ENCODE peak calls at places on chromosomes 16 and 17, in five cellular contexts. X is ovary; U is stomach; E is naive thymus-derived CD4-positive, alpha-beta T cell; L is CD4-positive, CD25-positive, alpha-beta regulatory T cell. D is an unnamed sample. For H3K4me1 and H3K9me3, the result is how much of the 10 kb centered on the place peaks cover.

GRCh38 chr16:56211471-56211944 is 20.2 kb downstream of the GNAO1 start:
- DNase-seq in X (no peak), U (no peak), E (no peak), L (no peak), D (no peak)

GRCh38 chr16:20074089-20074956 is 633 bp upstream of the GPR139 start:
- DNase-seq in E (no peak), L (no peak), U (no peak), X (no peak), D (no peak)

GRCh38 chr16:86558355-86559193 is 3.5 kb upstream of the MTHFSD start:
- DNase-seq in L (no peak), U (no peak), X (no peak), E (no peak), D (no peak)

GRCh38 chr17:59010026-59010425 is 96.7 kb downstream of the TRIM37 start:
- DNase-seq in E (no peak), L (no peak), X (no peak), U (no peak), D (no peak)

GRCh38 chr17:77916771-77917481 is 41.6 kb upstream of the TNRC6C start:
- DNase-seq in E (no peak), U (no peak), X (no peak), L (no peak), D (no peak)

GRCh38 chr17:2179615-2180295 is 123.8 kb downstream of the SMG6 start:
- DNase-seq in E (no peak), L (no peak), U (peak), X (peak), D (no peak)

GRCh38 chr17:31320791-31321190 is 631 bp downstream of the EVI2A start:
- DNase-seq in X (no peak), E (no peak), U (no peak), L (no peak), D (no peak)

GRCh38 chr16:88865310-88865709 is 1.1 kb downstream of the PABPN1L start:
- DNase-seq in U (no peak), E (no peak), L (no peak), X (no peak), D (no peak)

GRCh38 chr17:42660692-42661345 is 1.7 kb downstream of the TUBG2 start:
- DNase-seq in X (no peak), L (no peak), E (no peak), U (no peak), D (no peak)

GRCh38 chr16:70478912-70479341 is 24.5 kb downstream of the FCSK start:
- DNase-seq in E (no peak), L (no peak), X (no peak), U (no peak), D (no peak)

GRCh38 chr17:19409509-19409908 is 1.5 kb upstream of the RNF112 start:
- DNase-seq in U (no peak), X (no peak), E (no peak), L (no peak), D (no peak)

GRCh38 chr17:17324616-17325015 is 21.4 kb downstream of the NT5M start:
- DNase-seq in E (no peak), L (no peak), U (no peak), X (no peak), D (no peak)

GRCh38 chr17:80901319-80901718 is 90.3 kb upstream of the CHMP6 start:
- DNase-seq in E (no peak), U (no peak), L (no peak), X (no peak), D (no peak)

GRCh38 chr17:13545941-13546340 is 55.8 kb downstream of the HS3ST3A1 start:
- DNase-seq in U (no peak), L (no peak), X (no peak), E (no peak), D (no peak)

GRCh38 chr17:30831257-30831656 is 509 bp upstream of the ATAD5 start:
- DNase-seq in U (no peak), L (no peak), X (no peak), E (no peak), D (peak)

GRCh38 chr17:37191219-37191618 is 184.6 kb upstream of the C17orf78 start:
- DNase-seq in L (no peak), X (no peak), E (no peak), U (no peak), D (no peak)

GRCh38 chr17:564526-564925 is 150.1 kb downstream of the VPS53 start:
- DNase-seq in X (no peak), E (no peak), L (no peak), U (no peak), D (no peak)

GRCh38 chr16:66850115-66850815 is 6.1 kb downstream of the CA7 start:
- DNase-seq in U (no peak), L (no peak), X (peak), E (no peak), D (no peak)

GRCh38 chr17:76079577-76080206 is 710 bp downstream of the ZACN start:
- DNase-seq in L (no peak), X (no peak), E (no peak), U (no peak), D (no peak)

GRCh38 chr16:72935896-72936295 is 112.0 kb downstream of the ZFHX3 start:
- DNase-seq in L (no peak), U (no peak), E (no peak), X (peak), D (no peak)

GRCh38 chr16:2896480-2897010 is 13.5 kb downstream of the FLYWCH2 start:
- DNase-seq in L (no peak), X (no peak), E (no peak), U (no peak), D (no peak)

GRCh38 chr16:73735954-73736353 is 560.7 kb upstream of the PSMD7 start:
- DNase-seq in L (no peak), X (no peak), U (no peak), E (no peak), D (no peak)

GRCh38 chr17:2392252-2393183 is 8.3 kb downstream of the MNT start:
- DNase-seq in U (peak), L (peak), E (peak), X (peak), D (peak)

GRCh38 chr17:5000237-5000639 is 2.5 kb downstream of the KIF1C start:
- DNase-seq in U (peak), E (no peak), L (no peak), X (peak), D (no peak)

GRCh38 chr17:16872836-16873653 is 98.9 kb downstream of the TNFRSF13B start:
- DNase-seq in E (peak), U (peak), X (no peak), L (no peak), D (peak)

GRCh38 chr17:17681744-17682292 is 560 bp downstream of the RAI1 start:
- DNase-seq in L (peak), U (no peak), E (peak), X (peak), D (no peak)

GRCh38 chr16:23855010-23855409 is 19.2 kb downstream of the PRKCB start:
- DNase-seq in U (no peak), X (no peak), L (no peak), E (no peak), D (no peak)

GRCh38 chr16:11632455-11632921 is 35.8 kb upstream of the SNN start:
- DNase-seq in X (peak), U (no peak), L (no peak), E (no peak), D (peak)

GRCh38 chr16:177394-177822 is 928 bp downstream of the HBA1 start:
- DNase-seq in U (no peak), X (no peak), E (no peak), L (no peak), D (no peak)

GRCh38 chr17:5821057-5821456 is 236.7 kb upstream of the NLRP1 start:
- DNase-seq in X (no peak), L (no peak), E (no peak), U (no peak), D (peak)

GRCh38 chr17:8818047-8818446 is 18.9 kb upstream of the MFSD6L start:
- DNase-seq in X (no peak), E (no peak), L (no peak), U (no peak), D (no peak)

GRCh38 chr17:63694229-63694973 is 5.5 kb downstream of the LIMD2 start:
- DNase-seq in X (no peak), U (no peak), L (no peak), E (no peak), D (no peak)

GRCh38 chr17:38454528-38454927 is 26.3 kb downstream of the ARHGAP23 start:
- DNase-seq in E (no peak), X (peak), U (peak), L (no peak), D (no peak)
- H3K4me1 ChIP-seq in E (under half), X (under half), U (under half), L (under half), D (half or more)

GRCh38 chr17:50611639-50612038 is 23.0 kb upstream of the ABCC3 start:
- DNase-seq in L (no peak), E (no peak), U (no peak), X (no peak), D (no peak)
- H3K9me3 ChIP-seq in L (under half), E (under half), U (under half), X (under half), D (under half)

DNA sequence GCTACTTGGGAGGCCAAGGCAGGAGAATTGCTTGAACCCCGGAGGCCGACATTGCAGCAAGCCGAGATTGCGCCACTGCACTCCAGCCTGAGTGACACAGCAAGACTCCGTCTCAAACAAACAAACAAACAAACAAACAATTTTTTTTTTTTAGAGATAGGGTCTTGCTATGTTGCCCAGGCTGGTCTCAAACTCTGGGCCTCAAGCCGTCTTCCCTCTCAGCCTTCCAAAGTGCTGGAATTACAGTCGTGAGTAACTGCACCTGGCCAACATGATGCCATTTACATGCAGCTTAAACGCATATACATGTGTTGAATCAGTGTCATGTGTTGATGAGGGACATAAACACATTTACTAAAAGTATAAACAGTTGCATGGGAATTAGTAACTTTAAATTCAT is 2.0 kb upstream of the SLFN5 start:
- DNase-seq in L (no peak), X (no peak), U (no peak), E (no peak), D (no peak)
- H3K4me1 ChIP-seq in L (half or more), X (under half), U (under half), E (under half), D (under half)

GRCh38 chr17:43939886-43940285 is 2.4 kb downstream of the PPY start:
- DNase-seq in X (no peak), E (no peak), U (no peak), L (no peak), D (no peak)

GRCh38 chr17:43940630-43941029 is 1.6 kb downstream of the PPY start:
- DNase-seq in U (no peak), E (no peak), X (no peak), L (no peak), D (peak)

GRCh38 chr17:43943769-43944418 is 1.6 kb upstream of the PPY start:
- DNase-seq in L (peak), X (peak), E (peak), U (peak), D (peak)

GRCh38 chr17:43945074-43945824 is 3.0 kb upstream of the PPY start:
- DNase-seq in X (no peak), U (no peak), E (no peak), L (no peak), D (no peak)

GRCh38 chr17:43942286-43942685 is at the start of gene PPY:
- DNase-seq in E (no peak), L (no peak), X (no peak), U (no peak), D (no peak)
- H3K9me3 ChIP-seq in E (under half), L (under half), X (under half), U (under half), D (under half)

GRCh38 chr16:15597822-15598647 is 44.9 kb downstream of the MARF1 start:
- DNase-seq in X (no peak), U (no peak), L (no peak), E (no peak), D (no peak)

GRCh38 chr16:15599303-15600070 is 43.5 kb downstream of the MARF1 start:
- DNase-seq in X (peak), U (no peak), L (no peak), E (no peak), D (no peak)

GRCh38 chr16:15602285-15603044 is 40.5 kb downstream of the MARF1 start:
- DNase-seq in U (no peak), X (peak), L (no peak), E (no peak), D (no peak)

GRCh38 chr16:15598648-15599190 is 44.2 kb downstream of the MARF1 start:
- DNase-seq in L (no peak), X (peak), U (no peak), E (no peak), D (no peak)

DNA sequence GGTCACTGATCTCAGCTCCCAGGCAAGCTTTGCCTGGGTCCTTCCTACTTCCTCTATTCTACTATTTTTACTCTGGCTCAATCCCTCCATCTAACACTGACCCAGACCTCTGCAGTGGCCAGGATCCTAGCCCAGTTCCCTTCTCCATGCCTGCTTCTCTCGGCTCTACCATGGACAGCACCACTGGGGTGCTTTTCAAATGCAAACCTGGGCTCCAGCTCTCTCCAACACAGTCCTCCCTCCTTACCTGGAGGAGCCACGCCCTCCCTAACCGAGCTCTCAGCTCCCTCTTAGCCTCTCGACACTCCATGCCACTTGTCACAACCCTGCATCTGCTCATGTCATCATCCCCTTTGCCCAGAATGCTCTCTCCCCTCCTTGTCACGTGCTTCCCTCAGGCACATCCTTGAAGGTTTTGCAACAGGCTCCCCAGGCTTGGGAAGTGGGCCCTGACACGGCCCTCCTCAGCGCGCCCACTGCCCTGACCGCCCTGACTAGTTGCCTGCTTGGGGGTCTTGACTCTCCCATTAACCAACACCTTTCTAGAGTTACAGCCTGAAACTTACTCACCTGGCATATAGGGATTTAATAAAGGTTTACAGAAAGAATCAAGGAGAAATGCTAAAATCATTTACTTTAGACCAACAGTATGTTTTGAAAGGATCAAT is 41.6 kb downstream of the MARF1 start:
- DNase-seq in E (no peak), L (no peak), X (no peak), U (no peak), D (no peak)
- H3K4me1 ChIP-seq in E (under half), L (under half), X (under half), U (under half), D (under half)